ENCODE peak calls at places on chromosome 20, in ten cellular contexts. One of them, this sample, is unnamed.
A peak's percentile ranks its signal among the peaks of the same experiment; 100 is the strongest.

GRCh38 chr20:15638781-15639180 is 934.5 kb downstream of the KIF16B start:
- DNase-seq in C1 segment of cervical spinal cord: no peak
- DNase-seq in activated CD8-positive, alpha-beta memory T cell treated with anti-CD3 and anti-CD28 coated beads, Interleukin-2, amount 50 U/mL, for 4 hours: no peak
- DNase-seq in stimulated activated CD4-positive, alpha-beta T cell treated with anti-CD3 and anti-CD28 coated beads, Interleukin-2, amount 100 ng/mL, for 48 hours: no peak
- DNase-seq in activated CD4-positive, alpha-beta T cell treated with anti-CD3 and anti-CD28 coated beads, Interleukin-2, amount 50 U/mL, for 24 hours: no peak
- DNase-seq in neural crest cell: no peak
- DNase-seq in NCI-H748 treated with DMSO at 0.1 percent for 48 hours: no peak
- DNase-seq in GM10248: no peak
- DNase-seq in activated naive CD8-positive, alpha-beta T cell treated with anti-CD3 and anti-CD28 coated beads, Interleukin-2, amount 50 U/mL, for 24 hours: no peak
- DNase-seq in A172: no peak
- DNase-seq in this sample: no peak

GRCh38 chr20:57959018-57959417 is 249.2 kb upstream of the PMEPA1 start:
- DNase-seq in C1 segment of cervical spinal cord: peak; percentile 12
- DNase-seq in activated CD8-positive, alpha-beta memory T cell treated with anti-CD3 and anti-CD28 coated beads, Interleukin-2, amount 50 U/mL, for 4 hours: no peak
- DNase-seq in stimulated activated CD4-positive, alpha-beta T cell treated with anti-CD3 and anti-CD28 coated beads, Interleukin-2, amount 100 ng/mL, for 48 hours: no peak
- DNase-seq in activated CD4-positive, alpha-beta T cell treated with anti-CD3 and anti-CD28 coated beads, Interleukin-2, amount 50 U/mL, for 24 hours: no peak
- DNase-seq in neural crest cell: no peak
- DNase-seq in NCI-H748 treated with DMSO at 0.1 percent for 48 hours: no peak
- DNase-seq in GM10248: no peak
- DNase-seq in activated naive CD8-positive, alpha-beta T cell treated with anti-CD3 and anti-CD28 coated beads, Interleukin-2, amount 50 U/mL, for 24 hours: no peak
- DNase-seq in A172: no peak
- DNase-seq in this sample: no peak

GRCh38 chr20:22374066-22374465 is 210.3 kb downstream of the FOXA2 start:
- DNase-seq in C1 segment of cervical spinal cord: no peak
- DNase-seq in activated CD8-positive, alpha-beta memory T cell treated with anti-CD3 and anti-CD28 coated beads, Interleukin-2, amount 50 U/mL, for 4 hours: no peak
- DNase-seq in stimulated activated CD4-positive, alpha-beta T cell treated with anti-CD3 and anti-CD28 coated beads, Interleukin-2, amount 100 ng/mL, for 48 hours: no peak
- DNase-seq in activated CD4-positive, alpha-beta T cell treated with anti-CD3 and anti-CD28 coated beads, Interleukin-2, amount 50 U/mL, for 24 hours: no peak
- DNase-seq in neural crest cell: no peak
- DNase-seq in NCI-H748 treated with DMSO at 0.1 percent for 48 hours: peak; percentile 71
- DNase-seq in GM10248: no peak
- DNase-seq in activated naive CD8-positive, alpha-beta T cell treated with anti-CD3 and anti-CD28 coated beads, Interleukin-2, amount 50 U/mL, for 24 hours: no peak
- DNase-seq in A172: no peak
- DNase-seq in this sample: no peak

GRCh38 chr20:828987-829386 is 4.5 kb upstream of the FAM110A start:
- DNase-seq in C1 segment of cervical spinal cord: no peak
- DNase-seq in activated CD8-positive, alpha-beta memory T cell treated with anti-CD3 and anti-CD28 coated beads, Interleukin-2, amount 50 U/mL, for 4 hours: no peak
- DNase-seq in stimulated activated CD4-positive, alpha-beta T cell treated with anti-CD3 and anti-CD28 coated beads, Interleukin-2, amount 100 ng/mL, for 48 hours: no peak
- DNase-seq in activated CD4-positive, alpha-beta T cell treated with anti-CD3 and anti-CD28 coated beads, Interleukin-2, amount 50 U/mL, for 24 hours: no peak
- DNase-seq in neural crest cell: no peak
- DNase-seq in NCI-H748 treated with DMSO at 0.1 percent for 48 hours: no peak
- DNase-seq in GM10248: peak; percentile 15
- DNase-seq in activated naive CD8-positive, alpha-beta T cell treated with anti-CD3 and anti-CD28 coated beads, Interleukin-2, amount 50 U/mL, for 24 hours: no peak
- DNase-seq in A172: no peak
- DNase-seq in this sample: no peak

GRCh38 chr20:43138061-43138860 is 51.4 kb downstream of the PTPRT start:
- DNase-seq in C1 segment of cervical spinal cord: peak; percentile 21
- DNase-seq in activated CD8-positive, alpha-beta memory T cell treated with anti-CD3 and anti-CD28 coated beads, Interleukin-2, amount 50 U/mL, for 4 hours: no peak
- DNase-seq in stimulated activated CD4-positive, alpha-beta T cell treated with anti-CD3 and anti-CD28 coated beads, Interleukin-2, amount 100 ng/mL, for 48 hours: no peak
- DNase-seq in activated CD4-positive, alpha-beta T cell treated with anti-CD3 and anti-CD28 coated beads, Interleukin-2, amount 50 U/mL, for 24 hours: no peak
- DNase-seq in neural crest cell: no peak
- DNase-seq in NCI-H748 treated with DMSO at 0.1 percent for 48 hours: no peak
- DNase-seq in GM10248: no peak
- DNase-seq in activated naive CD8-positive, alpha-beta T cell treated with anti-CD3 and anti-CD28 coated beads, Interleukin-2, amount 50 U/mL, for 24 hours: no peak
- DNase-seq in A172: no peak
- DNase-seq in this sample: no peak

GRCh38 chr20:20546402-20546801 is 166.0 kb downstream of the RALGAPA2 start:
- DNase-seq in C1 segment of cervical spinal cord: no peak
- DNase-seq in activated CD8-positive, alpha-beta memory T cell treated with anti-CD3 and anti-CD28 coated beads, Interleukin-2, amount 50 U/mL, for 4 hours: no peak
- DNase-seq in stimulated activated CD4-positive, alpha-beta T cell treated with anti-CD3 and anti-CD28 coated beads, Interleukin-2, amount 100 ng/mL, for 48 hours: no peak
- DNase-seq in activated CD4-positive, alpha-beta T cell treated with anti-CD3 and anti-CD28 coated beads, Interleukin-2, amount 50 U/mL, for 24 hours: no peak
- DNase-seq in neural crest cell: no peak
- DNase-seq in NCI-H748 treated with DMSO at 0.1 percent for 48 hours: no peak
- DNase-seq in GM10248: no peak
- DNase-seq in activated naive CD8-positive, alpha-beta T cell treated with anti-CD3 and anti-CD28 coated beads, Interleukin-2, amount 50 U/mL, for 24 hours: no peak
- DNase-seq in A172: no peak
- DNase-seq in this sample: no peak

GRCh38 chr20:22382742-22383141 is 201.6 kb downstream of the FOXA2 start:
- DNase-seq in C1 segment of cervical spinal cord: no peak
- DNase-seq in activated CD8-positive, alpha-beta memory T cell treated with anti-CD3 and anti-CD28 coated beads, Interleukin-2, amount 50 U/mL, for 4 hours: no peak
- DNase-seq in stimulated activated CD4-positive, alpha-beta T cell treated with anti-CD3 and anti-CD28 coated beads, Interleukin-2, amount 100 ng/mL, for 48 hours: no peak
- DNase-seq in activated CD4-positive, alpha-beta T cell treated with anti-CD3 and anti-CD28 coated beads, Interleukin-2, amount 50 U/mL, for 24 hours: no peak
- DNase-seq in neural crest cell: no peak
- DNase-seq in NCI-H748 treated with DMSO at 0.1 percent for 48 hours: no peak
- DNase-seq in GM10248: peak; percentile 11
- DNase-seq in activated naive CD8-positive, alpha-beta T cell treated with anti-CD3 and anti-CD28 coated beads, Interleukin-2, amount 50 U/mL, for 24 hours: no peak
- DNase-seq in A172: peak; percentile 14
- DNase-seq in this sample: no peak

GRCh38 chr20:38213607-38213940 is 47.0 kb downstream of the KIAA1755 start:
- DNase-seq in C1 segment of cervical spinal cord: no peak
- DNase-seq in activated CD8-positive, alpha-beta memory T cell treated with anti-CD3 and anti-CD28 coated beads, Interleukin-2, amount 50 U/mL, for 4 hours: no peak
- DNase-seq in stimulated activated CD4-positive, alpha-beta T cell treated with anti-CD3 and anti-CD28 coated beads, Interleukin-2, amount 100 ng/mL, for 48 hours: no peak
- DNase-seq in activated CD4-positive, alpha-beta T cell treated with anti-CD3 and anti-CD28 coated beads, Interleukin-2, amount 50 U/mL, for 24 hours: no peak
- DNase-seq in neural crest cell: no peak
- DNase-seq in NCI-H748 treated with DMSO at 0.1 percent for 48 hours: no peak
- DNase-seq in GM10248: no peak
- DNase-seq in activated naive CD8-positive, alpha-beta T cell treated with anti-CD3 and anti-CD28 coated beads, Interleukin-2, amount 50 U/mL, for 24 hours: no peak
- DNase-seq in A172: no peak
- DNase-seq in this sample: no peak

GRCh38 chr20:1961374-1961773 is 32.5 kb downstream of the PDYN start:
- DNase-seq in C1 segment of cervical spinal cord: no peak
- DNase-seq in activated CD8-positive, alpha-beta memory T cell treated with anti-CD3 and anti-CD28 coated beads, Interleukin-2, amount 50 U/mL, for 4 hours: no peak
- DNase-seq in stimulated activated CD4-positive, alpha-beta T cell treated with anti-CD3 and anti-CD28 coated beads, Interleukin-2, amount 100 ng/mL, for 48 hours: no peak
- DNase-seq in activated CD4-positive, alpha-beta T cell treated with anti-CD3 and anti-CD28 coated beads, Interleukin-2, amount 50 U/mL, for 24 hours: no peak
- DNase-seq in neural crest cell: no peak
- DNase-seq in NCI-H748 treated with DMSO at 0.1 percent for 48 hours: no peak
- DNase-seq in GM10248: no peak
- DNase-seq in activated naive CD8-positive, alpha-beta T cell treated with anti-CD3 and anti-CD28 coated beads, Interleukin-2, amount 50 U/mL, for 24 hours: no peak
- DNase-seq in A172: no peak
- DNase-seq in this sample: no peak

GRCh38 chr20:25587536-25587935 is 2.2 kb upstream of the NINL start:
- DNase-seq in C1 segment of cervical spinal cord: no peak
- DNase-seq in activated CD8-positive, alpha-beta memory T cell treated with anti-CD3 and anti-CD28 coated beads, Interleukin-2, amount 50 U/mL, for 4 hours: no peak
- DNase-seq in stimulated activated CD4-positive, alpha-beta T cell treated with anti-CD3 and anti-CD28 coated beads, Interleukin-2, amount 100 ng/mL, for 48 hours: no peak
- DNase-seq in activated CD4-positive, alpha-beta T cell treated with anti-CD3 and anti-CD28 coated beads, Interleukin-2, amount 50 U/mL, for 24 hours: no peak
- DNase-seq in neural crest cell: no peak
- DNase-seq in NCI-H748 treated with DMSO at 0.1 percent for 48 hours: no peak
- DNase-seq in GM10248: no peak
- DNase-seq in activated naive CD8-positive, alpha-beta T cell treated with anti-CD3 and anti-CD28 coated beads, Interleukin-2, amount 50 U/mL, for 24 hours: no peak
- DNase-seq in A172: no peak
- DNase-seq in this sample: no peak

GRCh38 chr20:11711214-11711613 is 206.5 kb upstream of the BTBD3 start:
- DNase-seq in C1 segment of cervical spinal cord: no peak
- DNase-seq in activated CD8-positive, alpha-beta memory T cell treated with anti-CD3 and anti-CD28 coated beads, Interleukin-2, amount 50 U/mL, for 4 hours: no peak
- DNase-seq in stimulated activated CD4-positive, alpha-beta T cell treated with anti-CD3 and anti-CD28 coated beads, Interleukin-2, amount 100 ng/mL, for 48 hours: no peak
- DNase-seq in activated CD4-positive, alpha-beta T cell treated with anti-CD3 and anti-CD28 coated beads, Interleukin-2, amount 50 U/mL, for 24 hours: no peak
- DNase-seq in neural crest cell: no peak
- DNase-seq in NCI-H748 treated with DMSO at 0.1 percent for 48 hours: no peak
- DNase-seq in GM10248: no peak
- DNase-seq in activated naive CD8-positive, alpha-beta T cell treated with anti-CD3 and anti-CD28 coated beads, Interleukin-2, amount 50 U/mL, for 24 hours: no peak
- DNase-seq in A172: no peak
- DNase-seq in this sample: no peak

GRCh38 chr20:2657674-2658073 is 5.2 kb downstream of the NOP56 start:
- DNase-seq in C1 segment of cervical spinal cord: no peak
- DNase-seq in activated CD8-positive, alpha-beta memory T cell treated with anti-CD3 and anti-CD28 coated beads, Interleukin-2, amount 50 U/mL, for 4 hours: no peak
- DNase-seq in stimulated activated CD4-positive, alpha-beta T cell treated with anti-CD3 and anti-CD28 coated beads, Interleukin-2, amount 100 ng/mL, for 48 hours: no peak
- DNase-seq in activated CD4-positive, alpha-beta T cell treated with anti-CD3 and anti-CD28 coated beads, Interleukin-2, amount 50 U/mL, for 24 hours: no peak
- DNase-seq in neural crest cell: no peak
- DNase-seq in NCI-H748 treated with DMSO at 0.1 percent for 48 hours: no peak
- DNase-seq in GM10248: no peak
- DNase-seq in activated naive CD8-positive, alpha-beta T cell treated with anti-CD3 and anti-CD28 coated beads, Interleukin-2, amount 50 U/mL, for 24 hours: no peak
- DNase-seq in A172: no peak
- DNase-seq in this sample: no peak

GRCh38 chr20:14335122-14335521 is 2.3 kb downstream of the FLRT3 start:
- DNase-seq in C1 segment of cervical spinal cord: no peak
- DNase-seq in activated CD8-positive, alpha-beta memory T cell treated with anti-CD3 and anti-CD28 coated beads, Interleukin-2, amount 50 U/mL, for 4 hours: no peak
- DNase-seq in stimulated activated CD4-positive, alpha-beta T cell treated with anti-CD3 and anti-CD28 coated beads, Interleukin-2, amount 100 ng/mL, for 48 hours: no peak
- DNase-seq in activated CD4-positive, alpha-beta T cell treated with anti-CD3 and anti-CD28 coated beads, Interleukin-2, amount 50 U/mL, for 24 hours: no peak
- DNase-seq in neural crest cell: no peak
- DNase-seq in NCI-H748 treated with DMSO at 0.1 percent for 48 hours: no peak
- DNase-seq in GM10248: no peak
- DNase-seq in activated naive CD8-positive, alpha-beta T cell treated with anti-CD3 and anti-CD28 coated beads, Interleukin-2, amount 50 U/mL, for 24 hours: no peak
- DNase-seq in A172: no peak
- DNase-seq in this sample: no peak

GRCh38 chr20:14470977-14471642 is 133.7 kb upstream of the FLRT3 start:
- DNase-seq in C1 segment of cervical spinal cord: no peak
- DNase-seq in activated CD8-positive, alpha-beta memory T cell treated with anti-CD3 and anti-CD28 coated beads, Interleukin-2, amount 50 U/mL, for 4 hours: no peak
- DNase-seq in stimulated activated CD4-positive, alpha-beta T cell treated with anti-CD3 and anti-CD28 coated beads, Interleukin-2, amount 100 ng/mL, for 48 hours: no peak
- DNase-seq in activated CD4-positive, alpha-beta T cell treated with anti-CD3 and anti-CD28 coated beads, Interleukin-2, amount 50 U/mL, for 24 hours: no peak
- DNase-seq in neural crest cell: no peak
- DNase-seq in NCI-H748 treated with DMSO at 0.1 percent for 48 hours: no peak
- DNase-seq in GM10248: no peak
- DNase-seq in activated naive CD8-positive, alpha-beta T cell treated with anti-CD3 and anti-CD28 coated beads, Interleukin-2, amount 50 U/mL, for 24 hours: no peak
- DNase-seq in A172: no peak
- DNase-seq in this sample: no peak

GRCh38 chr20:719816-720215 is 44.2 kb upstream of the SCRT2 start:
- DNase-seq in C1 segment of cervical spinal cord: no peak
- DNase-seq in activated CD8-positive, alpha-beta memory T cell treated with anti-CD3 and anti-CD28 coated beads, Interleukin-2, amount 50 U/mL, for 4 hours: no peak
- DNase-seq in stimulated activated CD4-positive, alpha-beta T cell treated with anti-CD3 and anti-CD28 coated beads, Interleukin-2, amount 100 ng/mL, for 48 hours: no peak
- DNase-seq in activated CD4-positive, alpha-beta T cell treated with anti-CD3 and anti-CD28 coated beads, Interleukin-2, amount 50 U/mL, for 24 hours: no peak
- DNase-seq in neural crest cell: no peak
- DNase-seq in NCI-H748 treated with DMSO at 0.1 percent for 48 hours: no peak
- DNase-seq in GM10248: no peak
- DNase-seq in activated naive CD8-positive, alpha-beta T cell treated with anti-CD3 and anti-CD28 coated beads, Interleukin-2, amount 50 U/mL, for 24 hours: no peak
- DNase-seq in A172: no peak
- DNase-seq in this sample: no peak

GRCh38 chr20:57263767-57264150 is 2.7 kb downstream of the BMP7 start:
- DNase-seq in C1 segment of cervical spinal cord: no peak
- DNase-seq in activated CD8-positive, alpha-beta memory T cell treated with anti-CD3 and anti-CD28 coated beads, Interleukin-2, amount 50 U/mL, for 4 hours: no peak
- DNase-seq in stimulated activated CD4-positive, alpha-beta T cell treated with anti-CD3 and anti-CD28 coated beads, Interleukin-2, amount 100 ng/mL, for 48 hours: no peak
- DNase-seq in activated CD4-positive, alpha-beta T cell treated with anti-CD3 and anti-CD28 coated beads, Interleukin-2, amount 50 U/mL, for 24 hours: no peak
- DNase-seq in neural crest cell: no peak
- DNase-seq in NCI-H748 treated with DMSO at 0.1 percent for 48 hours: no peak
- DNase-seq in GM10248: no peak
- DNase-seq in activated naive CD8-positive, alpha-beta T cell treated with anti-CD3 and anti-CD28 coated beads, Interleukin-2, amount 50 U/mL, for 24 hours: no peak
- DNase-seq in A172: no peak
- DNase-seq in this sample: no peak

GRCh38 chr20:48154040-48154439 is 368.8 kb upstream of the SULF2 start:
- DNase-seq in C1 segment of cervical spinal cord: no peak
- DNase-seq in activated CD8-positive, alpha-beta memory T cell treated with anti-CD3 and anti-CD28 coated beads, Interleukin-2, amount 50 U/mL, for 4 hours: no peak
- DNase-seq in stimulated activated CD4-positive, alpha-beta T cell treated with anti-CD3 and anti-CD28 coated beads, Interleukin-2, amount 100 ng/mL, for 48 hours: no peak
- DNase-seq in activated CD4-positive, alpha-beta T cell treated with anti-CD3 and anti-CD28 coated beads, Interleukin-2, amount 50 U/mL, for 24 hours: no peak
- DNase-seq in neural crest cell: no peak
- DNase-seq in NCI-H748 treated with DMSO at 0.1 percent for 48 hours: no peak
- DNase-seq in GM10248: no peak
- DNase-seq in activated naive CD8-positive, alpha-beta T cell treated with anti-CD3 and anti-CD28 coated beads, Interleukin-2, amount 50 U/mL, for 24 hours: no peak
- DNase-seq in A172: no peak
- DNase-seq in this sample: no peak

GRCh38 chr20:17227199-17227535 is 327 bp downstream of the PCSK2 start:
- DNase-seq in C1 segment of cervical spinal cord: no peak
- DNase-seq in activated CD8-positive, alpha-beta memory T cell treated with anti-CD3 and anti-CD28 coated beads, Interleukin-2, amount 50 U/mL, for 4 hours: no peak
- DNase-seq in stimulated activated CD4-positive, alpha-beta T cell treated with anti-CD3 and anti-CD28 coated beads, Interleukin-2, amount 100 ng/mL, for 48 hours: no peak
- DNase-seq in activated CD4-positive, alpha-beta T cell treated with anti-CD3 and anti-CD28 coated beads, Interleukin-2, amount 50 U/mL, for 24 hours: no peak
- DNase-seq in neural crest cell: no peak
- DNase-seq in NCI-H748 treated with DMSO at 0.1 percent for 48 hours: peak; percentile 91
- DNase-seq in GM10248: no peak
- DNase-seq in activated naive CD8-positive, alpha-beta T cell treated with anti-CD3 and anti-CD28 coated beads, Interleukin-2, amount 50 U/mL, for 24 hours: no peak
- DNase-seq in A172: no peak
- DNase-seq in this sample: no peak

GRCh38 chr20:2210646-2211556 is 84.9 kb upstream of the TGM3 start:
- DNase-seq in C1 segment of cervical spinal cord: no peak
- DNase-seq in activated CD8-positive, alpha-beta memory T cell treated with anti-CD3 and anti-CD28 coated beads, Interleukin-2, amount 50 U/mL, for 4 hours: no peak
- DNase-seq in stimulated activated CD4-positive, alpha-beta T cell treated with anti-CD3 and anti-CD28 coated beads, Interleukin-2, amount 100 ng/mL, for 48 hours: no peak
- DNase-seq in activated CD4-positive, alpha-beta T cell treated with anti-CD3 and anti-CD28 coated beads, Interleukin-2, amount 50 U/mL, for 24 hours: no peak
- DNase-seq in neural crest cell: no peak
- DNase-seq in NCI-H748 treated with DMSO at 0.1 percent for 48 hours: no peak
- DNase-seq in GM10248: no peak
- DNase-seq in activated naive CD8-positive, alpha-beta T cell treated with anti-CD3 and anti-CD28 coated beads, Interleukin-2, amount 50 U/mL, for 24 hours: no peak
- DNase-seq in A172: peak; percentile 83
- DNase-seq in this sample: no peak

GRCh38 chr20:25744261-25744660 is 47.6 kb upstream of the ZNF337 start:
- DNase-seq in C1 segment of cervical spinal cord: no peak
- DNase-seq in activated CD8-positive, alpha-beta memory T cell treated with anti-CD3 and anti-CD28 coated beads, Interleukin-2, amount 50 U/mL, for 4 hours: no peak
- DNase-seq in stimulated activated CD4-positive, alpha-beta T cell treated with anti-CD3 and anti-CD28 coated beads, Interleukin-2, amount 100 ng/mL, for 48 hours: no peak
- DNase-seq in activated CD4-positive, alpha-beta T cell treated with anti-CD3 and anti-CD28 coated beads, Interleukin-2, amount 50 U/mL, for 24 hours: no peak
- DNase-seq in neural crest cell: no peak
- DNase-seq in NCI-H748 treated with DMSO at 0.1 percent for 48 hours: no peak
- DNase-seq in GM10248: no peak
- DNase-seq in activated naive CD8-positive, alpha-beta T cell treated with anti-CD3 and anti-CD28 coated beads, Interleukin-2, amount 50 U/mL, for 24 hours: no peak
- DNase-seq in A172: no peak
- DNase-seq in this sample: no peak

GRCh38 chr20:47054945-47055344 is 160.3 kb downstream of the EYA2 start:
- DNase-seq in C1 segment of cervical spinal cord: no peak
- DNase-seq in activated CD8-positive, alpha-beta memory T cell treated with anti-CD3 and anti-CD28 coated beads, Interleukin-2, amount 50 U/mL, for 4 hours: no peak
- DNase-seq in stimulated activated CD4-positive, alpha-beta T cell treated with anti-CD3 and anti-CD28 coated beads, Interleukin-2, amount 100 ng/mL, for 48 hours: no peak
- DNase-seq in activated CD4-positive, alpha-beta T cell treated with anti-CD3 and anti-CD28 coated beads, Interleukin-2, amount 50 U/mL, for 24 hours: no peak
- DNase-seq in neural crest cell: no peak
- DNase-seq in NCI-H748 treated with DMSO at 0.1 percent for 48 hours: no peak
- DNase-seq in GM10248: no peak
- DNase-seq in activated naive CD8-positive, alpha-beta T cell treated with anti-CD3 and anti-CD28 coated beads, Interleukin-2, amount 50 U/mL, for 24 hours: no peak
- DNase-seq in A172: peak; percentile 7
- DNase-seq in this sample: no peak

GRCh38 chr20:40265872-40266533 is 423.0 kb downstream of the MAFB start:
- DNase-seq in C1 segment of cervical spinal cord: no peak
- DNase-seq in activated CD8-positive, alpha-beta memory T cell treated with anti-CD3 and anti-CD28 coated beads, Interleukin-2, amount 50 U/mL, for 4 hours: no peak
- DNase-seq in stimulated activated CD4-positive, alpha-beta T cell treated with anti-CD3 and anti-CD28 coated beads, Interleukin-2, amount 100 ng/mL, for 48 hours: no peak
- DNase-seq in activated CD4-positive, alpha-beta T cell treated with anti-CD3 and anti-CD28 coated beads, Interleukin-2, amount 50 U/mL, for 24 hours: no peak
- DNase-seq in neural crest cell: peak; percentile 18
- DNase-seq in NCI-H748 treated with DMSO at 0.1 percent for 48 hours: no peak
- DNase-seq in GM10248: no peak
- DNase-seq in activated naive CD8-positive, alpha-beta T cell treated with anti-CD3 and anti-CD28 coated beads, Interleukin-2, amount 50 U/mL, for 24 hours: no peak
- DNase-seq in A172: peak; percentile 25
- DNase-seq in this sample: no peak

GRCh38 chr20:21125072-21125848 is 622 bp upstream of the KIZ start:
- DNase-seq in C1 segment of cervical spinal cord: peak; percentile 62
- DNase-seq in activated CD8-positive, alpha-beta memory T cell treated with anti-CD3 and anti-CD28 coated beads, Interleukin-2, amount 50 U/mL, for 4 hours: no peak
- DNase-seq in stimulated activated CD4-positive, alpha-beta T cell treated with anti-CD3 and anti-CD28 coated beads, Interleukin-2, amount 100 ng/mL, for 48 hours: no peak
- DNase-seq in activated CD4-positive, alpha-beta T cell treated with anti-CD3 and anti-CD28 coated beads, Interleukin-2, amount 50 U/mL, for 24 hours: no peak
- DNase-seq in neural crest cell: peak; percentile 26
- DNase-seq in NCI-H748 treated with DMSO at 0.1 percent for 48 hours: peak; percentile 85
- DNase-seq in GM10248: no peak
- DNase-seq in activated naive CD8-positive, alpha-beta T cell treated with anti-CD3 and anti-CD28 coated beads, Interleukin-2, amount 50 U/mL, for 24 hours: no peak
- DNase-seq in A172: peak; percentile 67
- DNase-seq in this sample: peak; percentile 19

GRCh38 chr20:32252189-32252588 is 25.3 kb upstream of the KIF3B start:
- DNase-seq in C1 segment of cervical spinal cord: no peak
- DNase-seq in activated CD8-positive, alpha-beta memory T cell treated with anti-CD3 and anti-CD28 coated beads, Interleukin-2, amount 50 U/mL, for 4 hours: peak; percentile 74
- DNase-seq in stimulated activated CD4-positive, alpha-beta T cell treated with anti-CD3 and anti-CD28 coated beads, Interleukin-2, amount 100 ng/mL, for 48 hours: peak; percentile 70
- DNase-seq in activated CD4-positive, alpha-beta T cell treated with anti-CD3 and anti-CD28 coated beads, Interleukin-2, amount 50 U/mL, for 24 hours: peak; percentile 68
- DNase-seq in neural crest cell: no peak
- DNase-seq in NCI-H748 treated with DMSO at 0.1 percent for 48 hours: no peak
- DNase-seq in GM10248: peak; percentile 36
- DNase-seq in activated naive CD8-positive, alpha-beta T cell treated with anti-CD3 and anti-CD28 coated beads, Interleukin-2, amount 50 U/mL, for 24 hours: peak; percentile 92
- DNase-seq in A172: no peak
- DNase-seq in this sample: no peak

GRCh38 chr20:17614812-17615644 is 45.2 kb downstream of the DSTN start:
- DNase-seq in C1 segment of cervical spinal cord: no peak
- DNase-seq in activated CD8-positive, alpha-beta memory T cell treated with anti-CD3 and anti-CD28 coated beads, Interleukin-2, amount 50 U/mL, for 4 hours: peak; percentile 13
- DNase-seq in stimulated activated CD4-positive, alpha-beta T cell treated with anti-CD3 and anti-CD28 coated beads, Interleukin-2, amount 100 ng/mL, for 48 hours: no peak
- DNase-seq in activated CD4-positive, alpha-beta T cell treated with anti-CD3 and anti-CD28 coated beads, Interleukin-2, amount 50 U/mL, for 24 hours: no peak
- DNase-seq in neural crest cell: no peak
- DNase-seq in NCI-H748 treated with DMSO at 0.1 percent for 48 hours: no peak
- DNase-seq in GM10248: peak; percentile 10
- DNase-seq in activated naive CD8-positive, alpha-beta T cell treated with anti-CD3 and anti-CD28 coated beads, Interleukin-2, amount 50 U/mL, for 24 hours: no peak
- DNase-seq in A172: no peak
- DNase-seq in this sample: no peak

GRCh38 chr20:44153636-44154043 is 33.3 kb downstream of the JPH2 start:
- DNase-seq in C1 segment of cervical spinal cord: no peak
- DNase-seq in activated CD8-positive, alpha-beta memory T cell treated with anti-CD3 and anti-CD28 coated beads, Interleukin-2, amount 50 U/mL, for 4 hours: no peak
- DNase-seq in stimulated activated CD4-positive, alpha-beta T cell treated with anti-CD3 and anti-CD28 coated beads, Interleukin-2, amount 100 ng/mL, for 48 hours: no peak
- DNase-seq in activated CD4-positive, alpha-beta T cell treated with anti-CD3 and anti-CD28 coated beads, Interleukin-2, amount 50 U/mL, for 24 hours: no peak
- DNase-seq in neural crest cell: no peak
- DNase-seq in NCI-H748 treated with DMSO at 0.1 percent for 48 hours: no peak
- DNase-seq in GM10248: no peak
- DNase-seq in activated naive CD8-positive, alpha-beta T cell treated with anti-CD3 and anti-CD28 coated beads, Interleukin-2, amount 50 U/mL, for 24 hours: no peak
- DNase-seq in A172: no peak
- DNase-seq in this sample: no peak

GRCh38 chr20:57611605-57612311 is 8.5 kb downstream of the ZBP1 start:
- DNase-seq in C1 segment of cervical spinal cord: no peak
- DNase-seq in activated CD8-positive, alpha-beta memory T cell treated with anti-CD3 and anti-CD28 coated beads, Interleukin-2, amount 50 U/mL, for 4 hours: peak; percentile 5
- DNase-seq in stimulated activated CD4-positive, alpha-beta T cell treated with anti-CD3 and anti-CD28 coated beads, Interleukin-2, amount 100 ng/mL, for 48 hours: no peak
- DNase-seq in activated CD4-positive, alpha-beta T cell treated with anti-CD3 and anti-CD28 coated beads, Interleukin-2, amount 50 U/mL, for 24 hours: no peak
- DNase-seq in neural crest cell: no peak
- DNase-seq in NCI-H748 treated with DMSO at 0.1 percent for 48 hours: no peak
- DNase-seq in GM10248: peak; percentile 5
- DNase-seq in activated naive CD8-positive, alpha-beta T cell treated with anti-CD3 and anti-CD28 coated beads, Interleukin-2, amount 50 U/mL, for 24 hours: no peak
- DNase-seq in A172: no peak
- DNase-seq in this sample: no peak

This sample was measured in progenitor cell of endocrine pancreas.